ENCODE peak calls at places on chromosomes 7 and 10, in five cellular contexts. B is cardiac fibroblast, M is OCI-LY7, G is astrocyte, O is fibroblast of mammary gland. R is an unnamed sample.

GRCh38 chr10:33216661-33217427 is 117.6 kb downstream of the NRP1 start:
- DNase-seq in B (no peak), M (no peak), G (peak; percentile 46), O (no peak), R (no peak)

GRCh38 chr10:119253433-119254174 is 46.2 kb downstream of the GRK5 start:
- DNase-seq in B (peak; percentile 95), M (no peak), G (peak; percentile 95), O (peak; percentile 95), R (no peak)

GRCh38 chr7:100835903-100836811 is 8.8 kb upstream of the EPHB4 start:
- DNase-seq in B (peak; percentile 66), M (no peak), G (no peak), O (no peak), R (no peak)

GRCh38 chr10:72730462-72730861 is 38.5 kb downstream of the MCU start:
- DNase-seq in B (peak; percentile 30), M (no peak), G (peak; percentile 35), O (peak; percentile 77), R (no peak)

GRCh38 chr10:85603167-85603940 is 763.2 kb downstream of the GRID1 start:
- DNase-seq in B (no peak), M (no peak), G (no peak), O (no peak), R (no peak)

GRCh38 chr10:71562181-71562580 is 157.4 kb downstream of the C10orf105 start:
- DNase-seq in B (no peak), M (no peak), G (no peak), O (no peak), R (no peak)

GRCh38 chr10:80509403-80510161 is 28.1 kb upstream of the SH2D4B start:
- DNase-seq in B (peak; percentile 92), M (no peak), G (peak; percentile 82), O (peak; percentile 83), R (no peak)

GRCh38 chr7:93914581-93915066 is 6.9 kb upstream of the GNG11 start:
- DNase-seq in B (peak; percentile 94), M (no peak), G (peak; percentile 75), O (peak; percentile 82), R (no peak)

GRCh38 chr10:110360857-110361474 is 56.2 kb upstream of the SMNDC1 start:
- DNase-seq in B (no peak), M (no peak), G (peak; percentile 13), O (peak; percentile 22), R (no peak)

GRCh38 chr10:43261578-43261965 is 5.3 kb downstream of the RASGEF1A start:
- DNase-seq in B (no peak), M (no peak), G (no peak), O (no peak), R (no peak)

GRCh38 chr10:28913850-28914249 is 236.5 kb downstream of the BAMBI start:
- DNase-seq in B (no peak), M (no peak), G (peak; percentile 20), O (no peak), R (no peak)

GRCh38 chr7:117323877-117324699 is 1.2 kb upstream of the WNT2 start:
- DNase-seq in B (peak; percentile 64), M (no peak), G (peak; percentile 73), O (peak; percentile 64), R (no peak)

GRCh38 chr7:133545613-133546012 is 292.7 kb downstream of the EXOC4 start:
- DNase-seq in B (peak; percentile 72), M (no peak), G (peak; percentile 66), O (peak; percentile 46), R (no peak)

GRCh38 chr7:15403315-15403714 is 158.5 kb downstream of the AGMO start:
- DNase-seq in B (no peak), M (no peak), G (no peak), O (no peak), R (no peak)

GRCh38 chr10:8840356-8840755 is 785.9 kb downstream of the GATA3 start:
- DNase-seq in B (no peak), M (no peak), G (no peak), O (no peak), R (no peak)

GRCh38 chr10:98528785-98529183 is 82.0 kb upstream of the HPS1 start:
- DNase-seq in B (no peak), M (no peak), G (no peak), O (peak; percentile 81), R (no peak)

GRCh38 chr7:2993868-2994267 is 49.8 kb downstream of the CARD11 start:
- DNase-seq in B (no peak), M (no peak), G (no peak), O (no peak), R (no peak)

GRCh38 chr7:108093903-108094302 is 36.3 kb downstream of the LAMB4 start:
- DNase-seq in B (peak; percentile 69), M (no peak), G (peak; percentile 37), O (peak; percentile 70), R (no peak)

GRCh38 chr10:24759706-24760105 is 36.0 kb upstream of the ARHGAP21 start:
- DNase-seq in B (no peak), M (no peak), G (no peak), O (no peak), R (no peak)

GRCh38 chr10:18738835-18739234 is 79.6 kb downstream of the ARL5B start:
- DNase-seq in B (peak; percentile 25), M (no peak), G (peak; percentile 80), O (peak; percentile 79), R (no peak)

GRCh38 chr7:2523461-2523905 is 3.9 kb downstream of the LFNG start:
- DNase-seq in B (no peak), M (no peak), G (no peak), O (no peak), R (no peak)

DNA sequence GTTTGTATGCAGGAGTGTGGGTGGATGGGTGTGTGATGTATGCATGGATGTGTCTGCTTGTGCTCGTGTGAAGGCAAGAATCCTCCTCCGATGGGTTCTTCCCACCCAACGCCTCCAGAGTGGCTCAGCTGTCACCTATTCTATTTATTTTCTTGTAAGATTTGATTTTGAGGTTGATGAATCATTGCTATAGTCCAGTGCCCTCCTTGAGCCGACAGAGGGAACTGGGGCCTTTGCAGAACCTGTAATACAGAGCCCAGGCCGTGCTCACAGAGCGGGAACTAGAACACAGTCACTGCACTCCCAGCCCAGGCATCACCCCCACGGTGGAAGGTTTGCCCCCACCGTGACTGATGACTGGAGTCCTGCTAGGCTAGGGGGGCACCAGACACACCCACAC is 2.1 kb downstream of the RARRES2 start:
- DNase-seq in B (no peak), M (no peak), G (no peak), O (no peak), R (no peak)
- H3K4me3 ChIP-seq in B (peak overlapping the region; percentile 58), M (no peak overlapping the region), G (no peak overlapping the region), O (no peak overlapping the region), R (no peak overlapping the region)

DNA sequence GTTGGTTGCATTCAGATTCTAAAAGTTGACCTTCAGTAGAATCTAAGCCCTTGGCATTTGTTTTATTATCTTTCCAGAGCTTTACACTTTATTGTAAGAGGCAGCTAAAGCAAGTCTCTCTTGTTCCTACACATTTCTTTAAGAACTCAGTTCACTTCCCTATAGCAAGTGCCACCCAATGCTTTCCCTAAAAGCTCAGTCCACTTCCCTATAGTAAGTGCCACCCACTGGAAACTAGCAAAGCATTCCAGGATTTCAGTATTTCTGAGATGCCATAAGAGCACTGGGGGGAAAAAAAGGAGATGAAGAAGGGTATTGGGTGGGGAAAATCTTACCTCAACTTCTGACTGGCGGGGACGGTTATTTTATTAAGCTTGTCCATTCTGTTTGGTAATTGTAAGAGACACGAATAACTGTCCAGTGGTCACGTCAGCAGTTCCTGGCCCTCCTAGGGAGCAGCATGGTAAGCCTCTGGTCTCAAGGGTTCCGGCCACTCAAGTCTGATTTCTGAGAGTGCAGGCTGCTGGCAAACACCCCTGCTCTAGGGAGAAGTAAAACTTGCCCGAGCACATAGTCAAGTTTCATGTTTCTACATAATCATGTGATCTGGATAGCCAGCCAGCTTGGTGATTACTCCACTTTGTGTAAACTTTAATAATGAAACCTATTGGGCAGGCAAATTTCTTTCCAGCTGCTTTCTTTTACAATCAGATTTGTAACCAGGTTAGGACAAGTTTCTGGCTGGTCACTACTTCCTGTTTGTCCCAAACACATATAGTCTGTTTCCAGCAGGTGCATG is at the start of gene BLNK:
- DNase-seq in B (peak; percentile 15), M (peak; percentile 89), G (no peak), O (peak; percentile 39), R (no peak)
- H3K4me3 ChIP-seq in B (no peak within 1 kb of the TSS), M (peak within 1 kb of the TSS; percentile 90), G (no peak within 1 kb of the TSS), O (no peak within 1 kb of the TSS), R (no peak within 1 kb of the TSS)

GRCh38 chr7:127390186-127390816 is 2.2 kb downstream of the ZNF800 start:
- DNase-seq in B (no peak), M (no peak), G (no peak), O (no peak), R (no peak)
- H3K4me3 ChIP-seq in B (no peak overlapping the region), M (peak overlapping the region; percentile 99), G (no peak overlapping the region), O (no peak overlapping the region), R (no peak overlapping the region)

DNA sequence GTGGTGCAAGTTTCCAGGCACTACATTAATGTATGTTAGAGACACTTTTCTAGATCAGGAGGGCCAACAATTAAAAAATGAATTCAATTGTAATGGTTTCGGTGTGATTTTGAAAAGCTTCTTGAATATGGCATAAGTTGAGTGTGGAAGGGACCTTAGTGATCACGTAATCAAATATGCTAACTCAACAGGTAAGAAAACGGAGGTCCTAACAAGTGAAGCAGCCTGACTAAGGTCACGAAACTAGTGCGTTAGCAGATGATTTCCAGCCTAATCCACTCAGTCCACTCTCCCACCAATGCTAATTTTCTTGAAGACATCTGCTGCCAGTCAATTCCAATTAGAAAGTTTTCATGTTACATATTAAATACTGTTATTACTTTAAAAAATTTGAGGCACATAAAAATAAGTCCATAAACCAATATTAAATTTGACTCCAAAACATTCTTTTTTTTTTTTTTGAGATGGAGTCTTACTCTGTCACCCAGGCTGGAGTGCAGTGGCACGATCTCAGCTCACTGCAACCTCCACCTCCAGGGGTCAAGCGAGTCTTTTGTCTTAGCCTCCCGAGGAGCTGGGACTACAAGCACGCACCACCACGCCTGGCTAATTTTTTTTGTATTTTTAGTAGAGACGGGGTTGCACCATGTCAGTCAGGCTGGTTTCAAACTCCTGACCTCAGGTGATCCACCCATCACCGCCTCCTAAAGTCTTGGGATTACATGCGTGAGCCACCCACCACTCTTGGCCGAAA is 2.3 kb upstream of the RSBN1L start:
- DNase-seq in B (no peak), M (no peak), G (no peak), O (no peak), R (no peak)
- H3K4me3 ChIP-seq in B (peak overlapping the region; percentile 14), M (peak overlapping the region; percentile 57), G (no peak overlapping the region), O (no peak overlapping the region), R (no peak overlapping the region)

GRCh38 chr10:62057359-62057758 is 155.9 kb downstream of the ARID5B start:
- DNase-seq in B (peak; percentile 95), M (no peak), G (no peak), O (peak; percentile 85), R (no peak)

GRCh38 chr10:62056660-62057059 is 155.2 kb downstream of the ARID5B start:
- DNase-seq in B (peak; percentile 45), M (no peak), G (no peak), O (no peak), R (no peak)

GRCh38 chr10:62054825-62055224 is 153.3 kb downstream of the ARID5B start:
- DNase-seq in B (no peak), M (no peak), G (no peak), O (no peak), R (no peak)

GRCh38 chr10:62057872-62058271 is 156.4 kb downstream of the ARID5B start:
- DNase-seq in B (no peak), M (no peak), G (no peak), O (no peak), R (no peak)

DNA sequence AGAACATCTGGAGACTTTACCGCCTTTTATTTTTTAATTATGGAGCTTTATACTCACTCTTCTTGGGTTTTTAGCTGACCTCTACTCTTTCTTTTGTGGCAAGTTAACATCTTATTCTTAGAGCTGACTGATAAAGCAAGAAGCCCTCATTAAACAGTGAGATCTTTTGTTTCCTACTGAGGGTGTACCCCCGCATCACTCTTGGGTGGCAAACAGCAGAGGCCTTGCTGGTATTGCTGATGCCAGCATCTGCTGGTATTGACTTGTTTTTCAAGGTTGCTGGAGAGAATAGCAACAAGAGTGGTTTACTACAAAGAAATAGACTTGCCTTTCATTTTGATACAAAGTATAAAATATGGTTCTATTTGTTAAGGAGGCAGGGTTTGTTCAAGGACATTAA is 154.7 kb downstream of the ARID5B start:
- DNase-seq in B (no peak), M (no peak), G (no peak), O (no peak), R (no peak)
- H3K4me3 ChIP-seq in B (no peak overlapping the region), M (no peak overlapping the region), G (no peak overlapping the region), O (no peak overlapping the region), R (no peak overlapping the region)